ENCODE peak calls at places on chromosomes 1 and 21, in four cellular contexts. F is adrenal gland, K is gastrocnemius medialis, D is breast epithelium. T is an unnamed sample.

GRCh38 chr1:43446388-43446740 is 7.4 kb downstream of the HYI start:
- DNase-seq in F (peak; percentile 22), D (no peak), K (no peak), T (no peak)

GRCh38 chr1:2350486-2350885 is 40.9 kb downstream of the MORN1 start:
- DNase-seq in K (no peak), F (no peak), D (no peak), T (no peak)

GRCh38 chr1:168431882-168432281 is 111.9 kb downstream of the XCL2 start:
- DNase-seq in F (no peak), K (no peak), D (no peak), T (no peak)

GRCh38 chr1:99751877-99752504 is 14.4 kb downstream of the FRRS1 start:
- DNase-seq in F (no peak), D (no peak), K (no peak), T (no peak)

GRCh38 chr1:215201301-215201700 is 118.8 kb downstream of the KCNK2 start:
- DNase-seq in D (no peak), K (no peak), F (no peak), T (no peak)

GRCh38 chr21:42028754-42029385 is 18.7 kb upstream of the ZBTB21 start:
- DNase-seq in F (no peak), D (no peak), K (no peak), T (no peak)

GRCh38 chr1:183635112-183635605 is 424 bp downstream of the ARPC5 start:
- DNase-seq in F (peak; percentile 60), K (no peak), D (peak; percentile 28), T (peak; percentile 36)

GRCh38 chr21:44089001-44089911 is 17.9 kb upstream of the PWP2 start:
- DNase-seq in D (peak; percentile 12), K (no peak), F (peak; percentile 19), T (no peak)

GRCh38 chr1:41806472-41807155 is 112.1 kb downstream of the HIVEP3 start:
- DNase-seq in F (no peak), D (no peak), K (no peak), T (no peak)

GRCh38 chr21:31781737-31782136 is 49.8 kb upstream of the SCAF4 start:
- DNase-seq in D (no peak), K (no peak), F (peak; percentile 57), T (no peak)

GRCh38 chr1:31761883-31762282 is 2.3 kb downstream of the ADGRB2 start:
- DNase-seq in F (no peak), K (no peak), D (no peak), T (no peak)

GRCh38 chr1:94931254-94931841 is 4.4 kb upstream of the CNN3 start:
- DNase-seq in K (no peak), F (no peak), D (no peak), T (no peak)

GRCh38 chr1:159854101-159854692 is 8.3 kb downstream of the VSIG8 start:
- DNase-seq in F (peak; percentile 85), D (peak; percentile 53), K (peak; percentile 38), T (peak; percentile 13)

GRCh38 chr1:8460784-8461183 is 142.9 kb downstream of the SLC45A1 start:
- DNase-seq in K (no peak), F (no peak), D (no peak), T (no peak)

GRCh38 chr1:221308534-221309511 is 429.6 kb downstream of the HLX start:
- DNase-seq in D (no peak), K (no peak), F (no peak), T (no peak)

DNA sequence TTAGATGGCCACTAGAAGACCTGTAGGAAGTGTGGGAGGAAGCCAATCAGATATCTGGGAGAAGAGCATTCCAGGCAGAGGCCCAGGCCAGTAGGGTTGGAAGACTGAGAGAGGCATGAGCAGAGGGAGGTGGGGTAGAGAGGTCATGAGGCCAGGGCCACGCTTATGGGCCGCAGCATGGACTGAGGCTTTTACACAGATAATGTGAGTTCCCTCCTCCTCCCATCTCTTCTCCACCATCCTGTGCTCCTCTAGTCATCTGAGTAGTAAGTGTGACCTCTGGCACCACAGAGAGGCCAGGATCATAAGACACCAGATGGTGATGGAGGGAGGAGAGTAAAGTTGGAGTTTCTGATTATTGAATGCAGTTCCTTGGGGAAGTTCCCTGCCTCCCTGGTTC is 17.1 kb downstream of the TTC22 start:
- DNase-seq in F (no peak), D (no peak), K (no peak), T (no peak)
- TF ChIP-seq POLR2A in F (no peak), D (no peak), K (no peak), T (no peak)

DNA sequence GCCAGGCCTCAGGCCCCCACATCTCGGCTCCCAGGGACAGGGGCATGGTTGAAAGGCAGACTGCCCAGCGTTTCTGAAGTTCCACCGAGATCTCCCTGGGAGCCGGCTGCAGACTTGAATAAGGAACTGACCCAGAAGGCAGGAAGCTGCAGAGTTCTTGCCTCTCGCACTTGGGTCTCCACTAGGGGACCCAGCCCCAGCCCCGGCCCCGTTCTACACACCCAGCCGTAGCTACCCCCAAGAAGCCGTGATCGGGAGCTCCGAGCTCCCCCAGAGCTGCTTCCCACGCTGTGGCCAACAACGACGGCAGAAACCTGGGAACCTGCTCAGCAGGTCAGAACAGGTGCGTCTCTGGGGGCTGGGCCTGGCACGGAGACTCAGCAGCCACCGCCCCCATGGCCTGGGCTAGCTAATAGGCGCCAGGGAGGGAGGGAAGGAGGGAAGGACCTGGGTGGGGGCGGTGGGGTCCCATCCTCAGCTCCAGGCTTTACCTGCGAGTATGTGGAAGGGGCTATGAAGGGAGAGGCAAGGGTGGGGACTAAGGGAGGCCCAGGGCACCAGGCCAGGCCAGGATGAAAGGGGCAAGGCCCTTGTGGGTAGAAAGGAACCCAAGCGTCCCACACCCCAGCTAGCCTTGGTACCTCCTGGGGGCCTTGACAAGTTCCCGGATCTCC is at the start of gene NECTIN4:
- DNase-seq in F (no peak), K (no peak), D (peak; percentile 85), T (no peak)
- TF ChIP-seq POLR2A in F (no peak), K (no peak), D (peak; percentile 10), T (no peak)

GRCh38 chr21:34864370-34865209 is 184.5 kb downstream of the RUNX1 start:
- DNase-seq in F (no peak), K (no peak), D (no peak), T (no peak)
- TF ChIP-seq POLR2A in F (no peak), K (no peak), D (no peak), T (no peak)

DNA sequence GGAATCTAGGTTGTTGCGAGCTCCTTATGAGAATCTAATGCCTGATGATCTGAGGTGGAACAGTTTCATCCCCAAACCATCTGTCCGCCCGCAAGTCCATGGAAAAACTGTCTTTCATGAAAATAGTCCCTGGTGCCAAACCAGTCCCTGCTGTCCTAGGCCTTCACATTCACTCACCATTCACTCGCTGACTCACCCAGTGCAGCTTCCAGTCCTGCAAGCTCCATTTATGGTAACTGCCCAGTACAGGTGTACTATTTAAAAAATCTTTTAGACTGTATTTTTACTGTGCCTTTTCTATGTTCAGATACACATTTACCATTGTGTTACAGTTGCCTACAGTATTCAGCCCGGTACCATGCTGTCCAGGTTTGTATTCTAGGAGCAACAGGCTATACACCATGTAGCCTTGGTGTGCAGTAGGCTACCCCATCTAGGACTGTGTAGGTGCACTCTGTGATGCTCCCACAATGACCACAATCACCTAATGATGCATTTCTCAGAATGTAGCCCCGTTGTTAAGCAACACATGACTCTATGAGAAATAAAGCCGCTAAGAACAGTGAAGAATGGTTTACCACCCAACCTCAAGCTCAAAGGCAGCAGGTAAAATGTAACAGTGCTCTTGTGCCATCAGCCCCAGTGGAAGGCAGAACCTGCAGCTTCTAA is 2.4 kb downstream of the ECHDC2 start:
- DNase-seq in K (no peak), F (peak; percentile 18), D (no peak), T (no peak)
- TF ChIP-seq POLR2A in K (no peak), F (no peak), D (no peak), T (no peak)